ENCODE peak calls at places on chromosomes 5 and 9, in nine cellular contexts. M, I, B, G, Q, H, S, Z and O are unnamed samples.

GRCh38 chr5:91269198-91269597 is 113.9 kb downstream of the ARRDC3 start:
- DNase-seq in I (no peak), H (no peak), G (peak; percentile 17), S (no peak), B (no peak), Z (no peak), Q (no peak), M (no peak), O (no peak)

GRCh38 chr5:56301041-56301440 is 67.9 kb upstream of the ANKRD55 start:
- DNase-seq in M (no peak), I (no peak), H (no peak), Q (no peak), B (no peak), S (no peak), Z (no peak), G (peak; percentile 91), O (no peak)

GRCh38 chr5:128895122-128895521 is 70.2 kb upstream of the SLC27A6 start:
- DNase-seq in S (no peak), B (no peak), G (no peak), Q (no peak), I (no peak), Z (no peak), M (no peak), H (no peak), O (no peak)

GRCh38 chr9:131845286-131846011 is 105.6 kb upstream of the RAPGEF1 start:
- DNase-seq in I (no peak), S (no peak), B (no peak), Q (no peak), M (no peak), G (no peak), Z (no peak), H (no peak), O (no peak)

GRCh38 chr9:36862206-36863145 is 171.6 kb downstream of the PAX5 start:
- DNase-seq in B (no peak), I (peak; percentile 47), Z (no peak), G (peak; percentile 15), S (no peak), Q (no peak), H (peak; percentile 23), M (peak; percentile 44), O (no peak)

GRCh38 chr9:82970359-82970758 is 92.6 kb downstream of the RASEF start:
- DNase-seq in H (no peak), B (no peak), G (no peak), Q (no peak), I (no peak), M (no peak), S (no peak), Z (no peak), O (no peak)

GRCh38 chr5:33479321-33479720 is 38.6 kb downstream of the TARS1 start:
- DNase-seq in G (no peak), B (no peak), S (no peak), M (no peak), H (no peak), Z (no peak), I (peak; percentile 88), Q (no peak), O (no peak)

GRCh38 chr9:130450344-130451003 is 5.7 kb downstream of the ASS1 start:
- DNase-seq in H (no peak), B (no peak), I (no peak), Z (no peak), G (no peak), M (no peak), S (no peak), Q (no peak), O (no peak)

GRCh38 chr5:177445052-177446016 is 1.3 kb upstream of the PRR7 start:
- DNase-seq in Z (no peak), M (no peak), B (no peak), S (no peak), I (no peak), G (no peak), Q (no peak), H (no peak), O (no peak)

GRCh38 chr9:117907420-117907819 is 203.2 kb downstream of the TLR4 start:
- DNase-seq in Q (no peak), M (no peak), G (no peak), Z (no peak), S (no peak), B (no peak), H (no peak), I (no peak), O (no peak)

GRCh38 chr5:141402553-141403328 is at the start of gene PCDHGA9:
- DNase-seq in M (no peak), I (peak; percentile 48), Q (no peak), H (no peak), S (no peak), B (no peak), G (peak; percentile 15), Z (no peak), O (no peak)

GRCh38 chr9:32991895-32992595 is 9.4 kb downstream of the APTX start:
- DNase-seq in M (no peak), B (no peak), I (no peak), S (no peak), G (no peak), Z (no peak), Q (no peak), H (no peak), O (no peak)

GRCh38 chr9:109254317-109254716 is 66.5 kb downstream of the EPB41L4B start:
- DNase-seq in S (no peak), B (peak; percentile 49), I (peak; percentile 86), H (no peak), M (no peak), G (peak; percentile 70), Q (no peak), Z (no peak), O (no peak)

GRCh38 chr5:69136296-69136695 is 30.7 kb upstream of the CCNB1 start:
- DNase-seq in Z (no peak), M (no peak), Q (no peak), G (no peak), H (no peak), I (peak; percentile 56), S (no peak), B (no peak), O (no peak)

GRCh38 chr9:6538666-6539071 is 106.9 kb downstream of the GLDC start:
- DNase-seq in Z (no peak), S (no peak), H (no peak), G (peak; percentile 91), B (no peak), M (no peak), I (peak; percentile 48), Q (no peak), O (no peak)

GRCh38 chr5:153629027-153629426 is 138.6 kb downstream of the GRIA1 start:
- DNase-seq in S (no peak), H (peak; percentile 9), Z (no peak), B (peak; percentile 88), M (peak; percentile 62), I (peak; percentile 97), G (peak; percentile 92), Q (peak; percentile 13), O (peak; percentile 94)